ENCODE peak calls at places on chromosome 21, in six cellular contexts. One of them, this sample, is unnamed.

GRCh38 chr21:30628109-30628508 is 6.9 kb upstream of the KRTAP20-2 start:
- DNase-seq in GM23338: no peak
- DNase-seq in MM.1S: no peak
- DNase-seq in SK-N-SH: no peak
- DNase-seq in neural progenitor cell: no peak
- DNase-seq in HCT116: no peak
- DNase-seq in this sample: no peak

GRCh38 chr21:46391773-46392172 is 66.9 kb upstream of the DIP2A start:
- DNase-seq in HCT116: no peak
- DNase-seq in MM.1S: no peak
- DNase-seq in SK-N-SH: no peak
- DNase-seq in neural progenitor cell: no peak
- DNase-seq in GM23338: no peak
- DNase-seq in this sample: no peak

GRCh38 chr21:16536661-16537359 is 807.0 kb downstream of the USP25 start:
- DNase-seq in HCT116: no peak
- DNase-seq in GM23338: no peak
- DNase-seq in neural progenitor cell: no peak
- DNase-seq in SK-N-SH: no peak
- DNase-seq in MM.1S: no peak
- DNase-seq in this sample: peak

GRCh38 chr21:43991447-43991991 is 20.6 kb upstream of the TRAPPC10 start:
- DNase-seq in GM23338: no peak
- DNase-seq in SK-N-SH: no peak
- DNase-seq in MM.1S: no peak
- DNase-seq in HCT116: no peak
- DNase-seq in neural progenitor cell: no peak
- DNase-seq in this sample: no peak

GRCh38 chr21:34536820-34537219 is 24.8 kb upstream of the KCNE1 start:
- DNase-seq in neural progenitor cell: no peak
- DNase-seq in GM23338: no peak
- DNase-seq in SK-N-SH: no peak
- DNase-seq in MM.1S: no peak
- DNase-seq in HCT116: no peak
- DNase-seq in this sample: no peak

GRCh38 chr21:38460171-38460742 is 38.0 kb downstream of the ERG start:
- DNase-seq in GM23338: no peak
- DNase-seq in HCT116: no peak
- DNase-seq in MM.1S: no peak
- DNase-seq in neural progenitor cell: no peak
- DNase-seq in SK-N-SH: no peak
- DNase-seq in this sample: peak

GRCh38 chr21:15627011-15627410 is 102.8 kb upstream of the USP25 start:
- DNase-seq in HCT116: no peak
- DNase-seq in MM.1S: no peak
- DNase-seq in SK-N-SH: no peak
- DNase-seq in neural progenitor cell: no peak
- DNase-seq in GM23338: no peak
- DNase-seq in this sample: no peak

GRCh38 chr21:44300262-44300959 is 558 bp downstream of the PFKL start:
- DNase-seq in HCT116: no peak
- DNase-seq in MM.1S: peak
- DNase-seq in neural progenitor cell: peak
- DNase-seq in SK-N-SH: peak
- DNase-seq in GM23338: peak
- DNase-seq in this sample: peak

GRCh38 chr21:17987328-17987727 is 168.2 kb upstream of the C21orf91 start:
- DNase-seq in SK-N-SH: no peak
- DNase-seq in neural progenitor cell: no peak
- DNase-seq in GM23338: no peak
- DNase-seq in HCT116: no peak
- DNase-seq in MM.1S: no peak
- DNase-seq in this sample: no peak

GRCh38 chr21:29332461-29333354 is 34.0 kb downstream of the BACH1 start:
- DNase-seq in GM23338: no peak
- DNase-seq in neural progenitor cell: no peak
- DNase-seq in SK-N-SH: no peak
- DNase-seq in HCT116: no peak
- DNase-seq in MM.1S: no peak
- DNase-seq in this sample: peak

GRCh38 chr21:16133248-16133647 is 403.5 kb downstream of the USP25 start:
- DNase-seq in MM.1S: no peak
- DNase-seq in SK-N-SH: no peak
- DNase-seq in neural progenitor cell: no peak
- DNase-seq in HCT116: no peak
- DNase-seq in GM23338: no peak
- DNase-seq in this sample: no peak

GRCh38 chr21:42362198-42362597 is 4.1 kb downstream of the TFF1 start:
- DNase-seq in MM.1S: no peak
- DNase-seq in HCT116: no peak
- DNase-seq in neural progenitor cell: no peak
- DNase-seq in GM23338: no peak
- DNase-seq in SK-N-SH: no peak
- DNase-seq in this sample: no peak

GRCh38 chr21:42358937-42359336 is 7.4 kb downstream of the TFF1 start:
- DNase-seq in SK-N-SH: no peak
- DNase-seq in HCT116: no peak
- DNase-seq in GM23338: peak
- DNase-seq in MM.1S: peak
- DNase-seq in neural progenitor cell: no peak
- DNase-seq in this sample: no peak

GRCh38 chr21:42358261-42358660 is 7.5 kb upstream of the TFF2 start:
- DNase-seq in SK-N-SH: no peak
- DNase-seq in neural progenitor cell: no peak
- DNase-seq in HCT116: no peak
- DNase-seq in GM23338: no peak
- DNase-seq in MM.1S: no peak
- DNase-seq in this sample: no peak

GRCh38 chr21:42361286-42361685 is 5.0 kb downstream of the TFF1 start:
- DNase-seq in SK-N-SH: no peak
- DNase-seq in HCT116: no peak
- DNase-seq in MM.1S: no peak
- DNase-seq in neural progenitor cell: no peak
- DNase-seq in GM23338: no peak
- DNase-seq in this sample: no peak

GRCh38 chr21:42360317-42360716 is 6.0 kb downstream of the TFF1 start:
- DNase-seq in GM23338: peak
- DNase-seq in neural progenitor cell: no peak
- DNase-seq in HCT116: peak
- DNase-seq in SK-N-SH: no peak
- DNase-seq in MM.1S: no peak
- DNase-seq in this sample: peak
- TF ChIP-seq CTCF in GM23338: peak
- TF ChIP-seq CTCF in neural progenitor cell: no peak
- TF ChIP-seq CTCF in HCT116: peak
- TF ChIP-seq CTCF in SK-N-SH: no peak
- TF ChIP-seq CTCF in MM.1S: peak
- TF ChIP-seq CTCF in this sample: peak

GRCh38 chr21:26550357-26550756 is 22.7 kb downstream of the CYYR1 start:
- DNase-seq in GM23338: no peak
- DNase-seq in SK-N-SH: no peak
- DNase-seq in neural progenitor cell: no peak
- DNase-seq in HCT116: no peak
- DNase-seq in MM.1S: no peak
- DNase-seq in this sample: no peak

GRCh38 chr21:26544208-26544607 is 28.9 kb downstream of the CYYR1 start:
- DNase-seq in neural progenitor cell: no peak
- DNase-seq in SK-N-SH: no peak
- DNase-seq in GM23338: no peak
- DNase-seq in MM.1S: no peak
- DNase-seq in HCT116: no peak
- DNase-seq in this sample: peak

DNA sequence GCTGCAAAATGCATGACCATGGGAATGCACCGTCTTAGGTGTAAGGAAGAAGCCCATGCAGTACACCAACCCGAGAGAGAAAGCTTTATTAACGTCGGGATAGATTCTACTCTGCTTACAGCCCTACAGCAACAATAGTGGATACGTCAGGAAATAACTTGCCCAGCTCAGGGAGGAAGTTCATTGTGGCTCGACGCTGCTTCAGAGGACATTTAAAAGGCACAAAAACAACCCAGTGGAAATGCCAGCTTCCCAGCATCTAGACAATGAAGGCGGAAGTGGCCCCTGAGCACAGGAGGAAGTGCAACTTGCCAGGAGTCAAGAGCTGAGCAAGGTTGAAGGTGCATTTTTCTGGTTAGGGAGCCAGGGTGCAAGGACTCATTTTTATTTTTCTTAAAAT is 26.4 kb downstream of the CYYR1 start:
- DNase-seq in MM.1S: no peak
- DNase-seq in SK-N-SH: no peak
- DNase-seq in HCT116: no peak
- DNase-seq in neural progenitor cell: no peak
- DNase-seq in GM23338: no peak
- DNase-seq in this sample: no peak
- H3K27ac ChIP-seq in MM.1S: no peak
- H3K27ac ChIP-seq in SK-N-SH: no peak
- H3K27ac ChIP-seq in HCT116: no peak
- H3K27ac ChIP-seq in neural progenitor cell: no peak
- H3K27ac ChIP-seq in GM23338: no peak
- H3K27ac ChIP-seq in this sample: no peak

GRCh38 chr21:41120997-41121396 is 47.0 kb upstream of the BACE2 start:
- DNase-seq in HCT116: no peak
- DNase-seq in MM.1S: no peak
- DNase-seq in neural progenitor cell: no peak
- DNase-seq in SK-N-SH: no peak
- DNase-seq in GM23338: no peak
- DNase-seq in this sample: no peak

GRCh38 chr21:41124626-41125240 is 43.2 kb upstream of the BACE2 start:
- DNase-seq in GM23338: no peak
- DNase-seq in neural progenitor cell: no peak
- DNase-seq in MM.1S: no peak
- DNase-seq in SK-N-SH: no peak
- DNase-seq in HCT116: no peak
- DNase-seq in this sample: no peak

GRCh38 chr21:41119901-41120300 is 48.1 kb upstream of the BACE2 start:
- DNase-seq in MM.1S: no peak
- DNase-seq in HCT116: no peak
- DNase-seq in SK-N-SH: no peak
- DNase-seq in neural progenitor cell: no peak
- DNase-seq in GM23338: no peak
- DNase-seq in this sample: peak

DNA sequence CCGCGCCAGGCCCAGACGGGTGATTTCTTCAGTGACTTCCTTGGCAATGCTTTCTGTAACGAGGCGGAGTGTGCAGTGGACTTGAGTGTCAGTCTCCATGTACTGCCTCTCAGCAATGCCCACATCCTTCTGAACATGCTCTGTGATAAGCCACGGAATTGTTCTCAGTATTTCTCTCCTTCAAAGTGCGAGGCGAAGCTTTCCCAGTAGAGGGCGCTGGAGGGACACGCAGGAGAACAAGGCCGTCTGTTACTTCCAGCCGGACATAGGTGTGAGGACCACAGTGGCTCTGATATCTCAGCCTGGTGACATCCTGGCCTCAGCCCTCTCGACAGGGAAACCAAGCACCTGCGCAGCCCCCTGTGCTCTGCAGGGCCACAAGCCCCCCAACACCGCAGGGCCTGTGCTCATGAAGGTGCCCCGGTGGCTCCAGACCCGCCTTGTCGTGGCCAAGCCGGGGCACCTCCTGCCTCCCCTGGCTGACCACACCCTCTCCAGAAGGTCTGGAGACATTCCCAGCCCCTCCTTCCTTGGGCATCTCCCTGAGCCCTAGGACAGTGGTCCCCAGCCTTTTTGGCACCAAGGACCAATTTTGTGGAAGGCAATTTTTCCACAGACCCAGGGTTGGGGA is 46.1 kb upstream of the BACE2 start:
- DNase-seq in GM23338: peak
- DNase-seq in MM.1S: peak
- DNase-seq in HCT116: peak
- DNase-seq in neural progenitor cell: peak
- DNase-seq in SK-N-SH: peak
- DNase-seq in this sample: peak
- TF ChIP-seq EZH2phosphoT487 in GM23338: no peak
- TF ChIP-seq EZH2phosphoT487 in MM.1S: no peak
- TF ChIP-seq EZH2phosphoT487 in HCT116: no peak
- TF ChIP-seq EZH2phosphoT487 in neural progenitor cell: no peak
- TF ChIP-seq EZH2phosphoT487 in SK-N-SH: no peak
- TF ChIP-seq EZH2phosphoT487 in this sample: no peak

GRCh38 chr21:32414579-32415358 is 2.3 kb downstream of the EVA1C start:
- DNase-seq in HCT116: no peak
- DNase-seq in neural progenitor cell: peak
- DNase-seq in GM23338: no peak
- DNase-seq in MM.1S: no peak
- DNase-seq in SK-N-SH: peak
- DNase-seq in this sample: peak
- TF ChIP-seq CTCF in HCT116: no peak
- TF ChIP-seq CTCF in neural progenitor cell: no peak
- TF ChIP-seq CTCF in GM23338: peak
- TF ChIP-seq CTCF in MM.1S: no peak
- TF ChIP-seq CTCF in SK-N-SH: peak
- TF ChIP-seq CTCF in this sample: peak

GRCh38 chr21:42864812-42865211 is 14.5 kb downstream of the WDR4 start:
- DNase-seq in MM.1S: no peak
- DNase-seq in HCT116: no peak
- DNase-seq in neural progenitor cell: no peak
- DNase-seq in GM23338: no peak
- DNase-seq in SK-N-SH: peak
- DNase-seq in this sample: no peak

GRCh38 chr21:42862774-42863503 is 16.4 kb downstream of the WDR4 start:
- DNase-seq in HCT116: no peak
- DNase-seq in SK-N-SH: peak
- DNase-seq in neural progenitor cell: no peak
- DNase-seq in GM23338: peak
- DNase-seq in MM.1S: no peak
- DNase-seq in this sample: peak

GRCh38 chr21:42862123-42862475 is 17.2 kb downstream of the WDR4 start:
- DNase-seq in GM23338: no peak
- DNase-seq in SK-N-SH: no peak
- DNase-seq in neural progenitor cell: no peak
- DNase-seq in MM.1S: no peak
- DNase-seq in HCT116: no peak
- DNase-seq in this sample: no peak

GRCh38 chr21:42864286-42864685 is 15.1 kb downstream of the WDR4 start:
- DNase-seq in GM23338: no peak
- DNase-seq in SK-N-SH: peak
- DNase-seq in neural progenitor cell: no peak
- DNase-seq in MM.1S: no peak
- DNase-seq in HCT116: no peak
- DNase-seq in this sample: no peak

DNA sequence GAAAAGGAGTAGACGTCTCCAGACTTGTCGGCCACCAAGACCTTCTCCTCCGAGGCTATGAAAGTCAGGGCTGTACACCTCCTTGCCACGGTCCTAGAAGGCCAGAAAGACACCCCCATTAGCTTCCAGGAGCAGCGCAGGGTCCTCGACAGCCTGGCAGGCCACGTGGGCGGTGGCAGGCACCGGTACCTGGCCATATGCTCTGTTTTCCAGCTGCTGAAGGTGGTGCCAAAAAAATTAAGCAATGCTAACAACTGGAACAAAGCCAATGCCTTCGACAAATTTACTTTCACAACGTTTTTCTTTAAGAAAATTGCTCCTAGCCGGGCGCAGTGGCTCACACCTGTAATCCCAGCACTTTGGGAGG is 15.9 kb downstream of the WDR4 start:
- DNase-seq in neural progenitor cell: no peak
- DNase-seq in MM.1S: no peak
- DNase-seq in SK-N-SH: no peak
- DNase-seq in HCT116: no peak
- DNase-seq in GM23338: no peak
- DNase-seq in this sample: no peak
- H3K27ac ChIP-seq in neural progenitor cell: no peak
- H3K27ac ChIP-seq in MM.1S: no peak
- H3K27ac ChIP-seq in SK-N-SH: no peak
- H3K27ac ChIP-seq in HCT116: no peak
- H3K27ac ChIP-seq in GM23338: no peak
- H3K27ac ChIP-seq in this sample: no peak

GRCh38 chr21:33514234-33514633 is 22.7 kb upstream of the DNAJC28 start:
- DNase-seq in neural progenitor cell: no peak
- DNase-seq in GM23338: no peak
- DNase-seq in SK-N-SH: no peak
- DNase-seq in MM.1S: no peak
- DNase-seq in HCT116: no peak
- DNase-seq in this sample: no peak
- TF ChIP-seq EZH2phosphoT487 in neural progenitor cell: no peak
- TF ChIP-seq EZH2phosphoT487 in GM23338: no peak
- TF ChIP-seq EZH2phosphoT487 in SK-N-SH: no peak
- TF ChIP-seq EZH2phosphoT487 in MM.1S: no peak
- TF ChIP-seq EZH2phosphoT487 in HCT116: no peak
- TF ChIP-seq EZH2phosphoT487 in this sample: no peak